ENCODE peak calls at places on chromosomes 11 and 22, in eight cellular contexts. D is GM04503, N is SK-N-DZ, P is SW 1271, A is C1 segment of cervical spinal cord, R is fibroblast of the aortic adventitia, Z is lung, U is kidney. C is an unnamed sample.

GRCh38 chr11:1453611-1454386 is 32.8 kb downstream of the MOB2 start:
- DNase-seq in D (no peak), N (no peak), P (no peak), A (no peak), R (no peak), Z (peak), U (no peak), C (peak)

GRCh38 chr11:100445231-100445735 is 241.8 kb upstream of the ARHGAP42 start:
- DNase-seq in D (no peak), N (no peak), P (no peak), A (peak), R (peak), Z (no peak), U (no peak), C (no peak)

GRCh38 chr22:28594784-28595324 is 84.8 kb downstream of the TTC28 start:
- DNase-seq in D (peak), N (peak), P (no peak), A (no peak), R (peak), Z (no peak), U (no peak), C (peak)

GRCh38 chr11:111555255-111555654 is 14.7 kb downstream of the LAYN start:
- DNase-seq in D (peak), N (no peak), P (no peak), A (no peak), R (peak), Z (no peak), U (no peak), C (no peak)

GRCh38 chr22:19972652-19973550 is 31.3 kb upstream of the TXNRD2 start:
- DNase-seq in D (no peak), N (no peak), P (no peak), A (no peak), R (no peak), Z (no peak), U (no peak), C (no peak)

GRCh38 chr11:35101223-35101622 is 37.7 kb upstream of the CD44 start:
- DNase-seq in D (no peak), N (no peak), P (no peak), A (no peak), R (peak), Z (no peak), U (no peak), C (no peak)

GRCh38 chr11:61769169-61769920 is 16.9 kb downstream of the MYRF start:
- DNase-seq in D (no peak), N (no peak), P (no peak), A (no peak), R (peak), Z (no peak), U (no peak), C (no peak)

GRCh38 chr11:69475866-69476714 is 5.4 kb upstream of the LINC01488 start:
- DNase-seq in D (no peak), N (no peak), P (no peak), A (no peak), R (no peak), Z (no peak), U (peak), C (no peak)

GRCh38 chr11:43547900-43548381 is 132.6 kb upstream of the HSD17B12 start:
- DNase-seq in D (no peak), N (no peak), P (no peak), A (no peak), R (no peak), Z (no peak), U (peak), C (no peak)

GRCh38 chr11:69376155-69377028 is 82.4 kb downstream of the MYEOV start:
- DNase-seq in D (no peak), N (no peak), P (no peak), A (no peak), R (no peak), Z (no peak), U (peak), C (no peak)

GRCh38 chr22:43066844-43067385 is 22.3 kb downstream of the TTLL1 start:
- DNase-seq in D (peak), N (no peak), P (no peak), A (no peak), R (peak), Z (no peak), U (no peak), C (no peak)

C was measured in central memory CD4-positive, alpha-beta T cell.